ENCODE peak calls at places on chromosome 2, in four cellular contexts. C is left lung; N is CD4-positive, alpha-beta T cell; L is left ventricle myocardium inferior. Q is an unnamed sample. For H3K27me3, the result is how much of the 10 kb centered on the place peaks cover.

GRCh38 chr2:109268916-109269315 is 139.9 kb downstream of the SH3RF3 start:
- DNase-seq in C (no peak), N (no peak), L (no peak), Q (no peak)

GRCh38 chr2:230825354-230825753 is 39.4 kb upstream of the ITM2C start:
- DNase-seq in C (no peak), N (no peak), L (no peak), Q (no peak)

GRCh38 chr2:172350844-172351480 is 76.4 kb upstream of the ITGA6 start:
- DNase-seq in C (peak), N (no peak), L (peak), Q (no peak)

GRCh38 chr2:158214431-158214830 is 112.8 kb downstream of the UPP2 start:
- DNase-seq in C (no peak), N (no peak), L (no peak), Q (no peak)

GRCh38 chr2:66494708-66495107 is 59.8 kb downstream of the MEIS1 start:
- DNase-seq in C (peak), N (no peak), L (no peak), Q (no peak)

GRCh38 chr2:217617496-217618085 is 385.2 kb downstream of the TNS1 start:
- DNase-seq in C (no peak), N (no peak), L (no peak), Q (no peak)

GRCh38 chr2:12363569-12363968 is 353.2 kb upstream of the TRIB2 start:
- DNase-seq in C (no peak), N (no peak), L (no peak), Q (no peak)

GRCh38 chr2:55901941-55902340 is 21.6 kb downstream of the EFEMP1 start:
- DNase-seq in C (no peak), N (no peak), L (no peak), Q (no peak)

GRCh38 chr2:208274748-208275147 is 8.7 kb downstream of the PIKFYVE start:
- DNase-seq in C (no peak), N (no peak), L (no peak), Q (no peak)

GRCh38 chr2:157291018-157291417 is 33.5 kb downstream of the GALNT5 start:
- DNase-seq in C (no peak), N (no peak), L (no peak), Q (no peak)

GRCh38 chr2:161599842-161600241 is 24.4 kb upstream of the SLC4A10 start:
- DNase-seq in C (no peak), N (no peak), L (no peak), Q (no peak)

GRCh38 chr2:188345439-188345838 is 53.8 kb downstream of the GULP1 start:
- DNase-seq in C (no peak), N (no peak), L (no peak), Q (no peak)

GRCh38 chr2:182565941-182566567 is 139.2 kb upstream of the PDE1A start:
- DNase-seq in C (no peak), N (no peak), L (no peak), Q (no peak)

GRCh38 chr2:171294608-171295007 is 133.9 kb upstream of the TLK1 start:
- DNase-seq in C (no peak), N (no peak), L (no peak), Q (no peak)

GRCh38 chr2:217412721-217413120 is 552.9 kb upstream of the TNP1 start:
- DNase-seq in C (no peak), N (no peak), L (peak), Q (no peak)

GRCh38 chr2:179991344-179991743 is 15.8 kb downstream of the CWC22 start:
- DNase-seq in C (no peak), N (no peak), L (no peak), Q (no peak)

GRCh38 chr2:234992196-234992595 is 40.4 kb downstream of the SH3BP4 start:
- DNase-seq in C (no peak), N (no peak), L (no peak), Q (no peak)

GRCh38 chr2:222313816-222314215 is 15.0 kb upstream of the PAX3 start:
- DNase-seq in C (no peak), N (no peak), L (no peak), Q (no peak)
- H3K27me3 ChIP-seq in C (half or more), N (half or more), L (half or more), Q (under half)

GRCh38 chr2:99921903-99922302 is 220.5 kb downstream of the AFF3 start:
- DNase-seq in C (no peak), N (no peak), L (no peak), Q (no peak)

GRCh38 chr2:99925960-99926359 is 216.4 kb downstream of the AFF3 start:
- DNase-seq in C (no peak), N (no peak), L (no peak), Q (no peak)

GRCh38 chr2:99928472-99929053 is 213.8 kb downstream of the AFF3 start:
- DNase-seq in C (no peak), N (no peak), L (no peak), Q (no peak)

GRCh38 chr2:99922664-99923063 is 219.7 kb downstream of the AFF3 start:
- DNase-seq in C (no peak), N (no peak), L (no peak), Q (no peak)

GRCh38 chr2:99926986-99927385 is 215.4 kb downstream of the AFF3 start:
- DNase-seq in C (no peak), N (no peak), L (no peak), Q (no peak)
- H3K27me3 ChIP-seq in C (under half), N (under half), L (under half), Q (under half)

GRCh38 chr2:176117162-176117822 is 714 bp downstream of the HOXD10 start:
- DNase-seq in C (no peak), N (no peak), L (no peak), Q (no peak)
- H3K27me3 ChIP-seq in C (half or more), N (half or more), L (half or more), Q (half or more)

GRCh38 chr2:20093263-20094141 is 42.1 kb upstream of the LAPTM4A start:
- DNase-seq in C (peak), N (no peak), L (peak), Q (no peak)

GRCh38 chr2:20092901-20093235 is 41.4 kb upstream of the LAPTM4A start:
- DNase-seq in C (no peak), N (no peak), L (no peak), Q (no peak)

GRCh38 chr2:20091305-20091991 is 40.0 kb upstream of the LAPTM4A start:
- DNase-seq in C (no peak), N (no peak), L (peak), Q (no peak)

GRCh38 chr2:20094142-20094792 is 42.8 kb upstream of the LAPTM4A start:
- DNase-seq in C (no peak), N (no peak), L (no peak), Q (no peak)

DNA sequence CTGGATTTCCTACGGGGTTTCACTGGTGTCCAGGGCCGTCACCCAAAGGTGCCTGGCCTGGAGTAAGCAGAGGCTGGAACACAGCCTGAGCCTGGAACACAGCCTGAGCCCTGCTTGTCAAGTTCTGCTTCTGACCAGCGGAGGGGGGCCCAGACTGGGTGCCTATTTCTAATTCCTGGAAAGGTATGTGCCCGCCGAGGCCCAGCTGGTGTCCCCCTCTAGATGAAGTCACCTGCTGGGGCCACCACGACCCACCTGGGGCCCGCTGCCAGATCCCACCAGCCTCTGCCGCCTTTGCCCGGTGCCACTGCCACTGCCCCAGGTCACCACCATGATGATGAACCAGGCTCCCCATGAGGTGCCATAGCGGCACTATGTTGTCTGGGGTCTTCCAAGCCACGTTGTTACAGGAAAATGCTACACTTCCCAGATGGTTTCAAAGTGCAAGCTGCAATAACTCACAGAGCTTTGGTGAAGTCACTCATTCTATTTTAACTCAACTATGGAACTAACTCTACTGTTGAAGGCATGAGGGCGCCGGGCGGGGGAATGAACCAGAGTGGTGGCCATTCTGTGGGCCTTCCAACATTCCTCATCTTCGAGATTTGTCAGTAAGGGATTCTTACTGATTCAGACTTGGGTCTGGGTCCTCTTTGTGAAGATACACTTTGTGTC is 40.9 kb upstream of the LAPTM4A start:
- DNase-seq in C (no peak), N (no peak), L (no peak), Q (no peak)
- H3K27me3 ChIP-seq in C (under half), N (under half), L (under half), Q (under half)

GRCh38 chr2:238162516-238163441 is 4.0 kb downstream of the ERFE start:
- DNase-seq in C (no peak), N (no peak), L (peak), Q (no peak)
- H3K27me3 ChIP-seq in C (under half), N (under half), L (half or more), Q (under half)

GRCh38 chr2:102335871-102336366 is 19.7 kb upstream of the IL18R1 start:
- DNase-seq in C (no peak), N (no peak), L (no peak), Q (no peak)
- H3K27me3 ChIP-seq in C (under half), N (under half), L (under half), Q (under half)

GRCh38 chr2:45983213-45983612 is 314.0 kb upstream of the EPAS1 start:
- DNase-seq in C (no peak), N (no peak), L (no peak), Q (no peak)
- H3K27me3 ChIP-seq in C (under half), N (under half), L (under half), Q (under half)

GRCh38 chr2:45000921-45001628 is 8.2 kb downstream of the SIX2 start:
- DNase-seq in C (no peak), N (no peak), L (no peak), Q (no peak)
- H3K27me3 ChIP-seq in C (half or more), N (half or more), L (half or more), Q (half or more)

Q was measured in esophagus squamous epithelium.